ENCODE peak calls at places on chromosomes 1 and 21, in seven cellular contexts. A is transverse colon, I is prostate gland, Y is H1, U is suprapubic skin, G is sigmoid colon, W is GM23338. Q is an unnamed sample.

GRCh38 chr1:204842892-204843291 is 27.8 kb upstream of the NFASC start:
- DNase-seq in U (no peak), Y (no peak), W (no peak), A (peak), G (no peak), I (no peak), Q (no peak)

GRCh38 chr1:225424562-225425210 is 3.2 kb downstream of the LBR start:
- DNase-seq in G (no peak), A (no peak), W (no peak), U (no peak), Y (no peak), I (no peak), Q (no peak)

GRCh38 chr1:41719128-41719527 is 199.6 kb downstream of the HIVEP3 start:
- DNase-seq in W (no peak), G (no peak), Y (no peak), A (no peak), U (no peak), I (no peak), Q (no peak)

GRCh38 chr1:228530951-228531731 is 44.0 kb downstream of the RNF187 start:
- DNase-seq in Y (no peak), G (peak), W (no peak), A (no peak), U (peak), I (no peak), Q (no peak)

GRCh38 chr21:23977971-23978370 is 1629.3 kb downstream of the MRPL39 start:
- DNase-seq in U (no peak), W (no peak), A (no peak), Y (no peak), G (no peak), I (no peak), Q (peak)

GRCh38 chr1:903721-904270 is 19.9 kb upstream of the SAMD11 start:
- DNase-seq in U (peak), I (no peak), A (peak), Y (peak), W (no peak), G (peak), Q (no peak)

GRCh38 chr21:35102488-35103407 is 53.6 kb upstream of the RUNX1 start:
- DNase-seq in W (no peak), U (no peak), G (peak), A (peak), I (no peak), Y (no peak), Q (no peak)

GRCh38 chr1:55640708-55641473 is 425.7 kb upstream of the USP24 start:
- DNase-seq in I (peak), W (no peak), A (peak), Y (no peak), G (peak), U (no peak), Q (no peak)

GRCh38 chr1:155645024-155645423 is 35.0 kb downstream of the MSTO1 start:
- DNase-seq in W (no peak), G (no peak), Y (no peak), A (no peak), I (no peak), U (no peak), Q (no peak)

GRCh38 chr1:235304549-235305451 is 23.2 kb downstream of the ARID4B start:
- DNase-seq in G (no peak), U (no peak), Y (no peak), W (no peak), A (no peak), I (no peak), Q (no peak)

GRCh38 chr1:164660415-164661174 is 101.6 kb downstream of the PBX1 start:
- DNase-seq in W (no peak), U (no peak), I (no peak), Y (no peak), A (no peak), G (no peak), Q (no peak)

DNA sequence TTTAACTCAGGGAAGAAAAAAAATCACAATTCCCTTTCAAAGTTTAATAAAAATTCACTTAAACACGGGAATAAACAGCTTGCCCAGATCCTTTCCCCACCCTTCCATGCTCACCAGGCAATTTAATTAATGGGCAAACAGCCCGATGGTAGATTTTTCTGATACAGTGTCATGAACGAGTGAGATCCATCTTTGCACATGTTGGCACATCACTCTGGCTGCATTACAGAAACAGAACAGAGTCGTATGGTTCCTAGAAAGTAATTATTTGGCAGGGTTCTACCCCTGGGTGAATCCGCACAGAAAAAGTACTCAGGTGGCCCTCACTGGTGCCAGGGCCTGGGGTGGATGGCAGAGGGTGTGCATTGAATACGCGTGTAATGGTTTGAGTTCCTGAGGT is 24.6 kb upstream of the OVAAL start:
- DNase-seq in U (no peak), I (no peak), G (no peak), W (no peak), A (no peak), Y (no peak), Q (no peak)
- TF ChIP-seq POLR2AphosphoS5 in U (no peak), I (no peak), G (no peak), W (no peak), A (no peak), Y (no peak), Q (no peak)

GRCh38 chr1:217944550-217944949 is 313.4 kb downstream of the SPATA17 start:
- DNase-seq in I (no peak), Y (no peak), G (no peak), W (no peak), U (no peak), A (no peak), Q (no peak)
- H3K27ac ChIP-seq in I (no peak), Y (no peak), G (no peak), W (no peak), U (no peak), A (no peak), Q (no peak)

GRCh38 chr21:42653492-42654061 is at the start of gene PDE9A:
- DNase-seq in A (peak), G (no peak), U (no peak), Y (peak), W (peak), I (peak), Q (no peak)
- TF ChIP-seq POLR2AphosphoS5 in A (no peak), G (no peak), U (no peak), Y (no peak), W (no peak), I (no peak), Q (no peak)

GRCh38 chr21:41877901-41878830 is 978 bp downstream of the PRDM15 start:
- DNase-seq in U (no peak), G (no peak), I (no peak), A (peak), Y (no peak), W (peak), Q (peak)

GRCh38 chr21:41879190-41879998 is at the start of gene PRDM15:
- DNase-seq in W (peak), U (peak), G (peak), Y (peak), A (peak), I (peak), Q (no peak)

GRCh38 chr21:41876928-41877652 is 2.1 kb downstream of the PRDM15 start:
- DNase-seq in I (no peak), A (no peak), G (no peak), Y (no peak), W (no peak), U (no peak), Q (no peak)

GRCh38 chr21:41880153-41880552 is 1.0 kb upstream of the PRDM15 start:
- DNase-seq in U (no peak), W (no peak), A (no peak), G (peak), Y (no peak), I (no peak), Q (no peak)

DNA sequence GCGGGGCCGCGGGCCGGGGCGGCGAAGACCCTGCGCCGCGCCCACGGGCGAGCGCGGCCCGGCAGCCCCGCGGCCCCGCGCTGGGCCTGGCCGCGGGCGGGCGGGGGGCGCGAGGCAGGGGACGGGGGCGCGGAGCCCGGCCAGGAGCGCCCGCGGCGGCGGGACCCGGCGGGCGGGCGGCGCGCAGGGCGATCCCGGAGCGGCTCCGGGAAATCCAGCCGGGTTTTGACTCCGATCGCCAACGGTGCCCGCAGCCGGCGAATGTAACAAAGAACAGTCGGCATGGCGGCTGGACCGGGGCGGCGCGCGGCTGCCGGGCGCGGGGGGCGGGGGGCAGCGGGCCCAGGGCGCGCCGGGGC is 334 bp downstream of the PRDM15 start:
- DNase-seq in G (peak), U (no peak), Y (peak), I (peak), W (peak), A (peak), Q (no peak)
- H3K27ac ChIP-seq in G (peak), U (peak), Y (no peak), I (peak), W (no peak), A (peak), Q (no peak)